ENCODE peak calls at places on chromosomes 16 and 17, in four cellular contexts. One of them, this sample, is unnamed.

GRCh38 chr16:46929378-46930332 is 43.8 kb downstream of the DNAJA2 start:
- DNase-seq in PC-3: peak
- DNase-seq in IMR-90: peak
- DNase-seq in A549: peak
- DNase-seq in this sample: peak

GRCh38 chr17:79651751-79652150 is 40.9 kb upstream of the RBFOX3 start:
- DNase-seq in PC-3: no peak
- DNase-seq in IMR-90: no peak
- DNase-seq in A549: no peak
- DNase-seq in this sample: no peak

GRCh38 chr17:31559647-31560501 is 168.4 kb downstream of the RAB11FIP4 start:
- DNase-seq in IMR-90: no peak
- DNase-seq in PC-3: no peak
- DNase-seq in A549: peak
- DNase-seq in this sample: no peak

GRCh38 chr17:50967795-50968194 is 101.6 kb upstream of the TOB1 start:
- DNase-seq in IMR-90: peak
- DNase-seq in PC-3: no peak
- DNase-seq in A549: no peak
- DNase-seq in this sample: no peak

GRCh38 chr17:50055426-50056216 is at the start of gene ITGA3:
- DNase-seq in PC-3: peak
- DNase-seq in IMR-90: peak
- DNase-seq in A549: peak
- DNase-seq in this sample: peak

GRCh38 chr17:21003007-21003621 is 39.7 kb downstream of the USP22 start:
- DNase-seq in PC-3: no peak
- DNase-seq in A549: no peak
- DNase-seq in IMR-90: no peak
- DNase-seq in this sample: no peak

GRCh38 chr16:89224665-89225064 is 7.2 kb downstream of the ZNF778 start:
- DNase-seq in PC-3: no peak
- DNase-seq in A549: no peak
- DNase-seq in IMR-90: no peak
- DNase-seq in this sample: no peak

GRCh38 chr17:79079421-79080200 is 5.0 kb downstream of the ENGASE start:
- DNase-seq in A549: no peak
- DNase-seq in PC-3: no peak
- DNase-seq in IMR-90: no peak
- DNase-seq in this sample: no peak

GRCh38 chr17:7916799-7917198 is 710 bp upstream of the RNF227 start:
- DNase-seq in A549: no peak
- DNase-seq in PC-3: no peak
- DNase-seq in IMR-90: peak
- DNase-seq in this sample: no peak

GRCh38 chr16:88613293-88613692 is 25.1 kb upstream of the IL17C start:
- DNase-seq in IMR-90: no peak
- DNase-seq in A549: no peak
- DNase-seq in PC-3: no peak
- DNase-seq in this sample: no peak

DNA sequence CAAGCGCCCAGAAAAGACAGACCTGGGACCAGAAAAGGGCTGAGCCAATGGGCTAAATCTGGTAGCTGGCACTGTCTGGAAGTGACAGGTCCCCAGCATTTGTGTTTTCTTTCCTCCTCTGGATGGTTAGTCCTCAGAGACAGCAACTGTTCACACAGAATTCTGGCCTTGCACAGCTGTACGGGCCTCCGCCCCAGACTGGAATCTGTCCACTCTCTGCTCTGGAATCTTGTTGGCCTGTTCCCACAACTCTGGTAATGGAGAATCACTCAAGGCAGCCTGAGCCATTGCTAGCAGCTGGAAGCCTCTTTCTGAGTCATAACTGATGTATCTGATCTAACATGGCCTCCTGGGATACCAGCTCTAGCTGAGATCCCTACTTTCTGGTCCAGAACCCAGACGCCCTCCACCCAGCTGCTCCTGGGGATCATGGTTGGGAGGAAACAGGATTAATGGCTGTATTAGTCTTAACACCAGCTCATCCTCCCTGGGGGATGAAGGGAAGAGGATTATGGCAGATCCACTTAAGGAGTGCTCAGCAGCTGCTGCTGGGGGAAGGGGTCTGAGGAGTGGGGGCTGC is 9.1 kb downstream of the ZNF668 start:
- DNase-seq in A549: peak
- DNase-seq in PC-3: peak
- DNase-seq in IMR-90: peak
- DNase-seq in this sample: no peak
- H3K4me2 ChIP-seq in A549: peak
- H3K4me2 ChIP-seq in PC-3: no peak
- H3K4me2 ChIP-seq in IMR-90: peak
- H3K4me2 ChIP-seq in this sample: no peak

GRCh38 chr17:53818271-53818670 is 4.5 kb upstream of the KIF2B start:
- DNase-seq in IMR-90: no peak
- DNase-seq in A549: no peak
- DNase-seq in PC-3: no peak
- DNase-seq in this sample: no peak
- H3K4me2 ChIP-seq in IMR-90: no peak
- H3K4me2 ChIP-seq in A549: no peak
- H3K4me2 ChIP-seq in PC-3: no peak
- H3K4me2 ChIP-seq in this sample: no peak

GRCh38 chr16:26070595-26071170 is 378.9 kb downstream of the HS3ST4 start:
- DNase-seq in PC-3: no peak
- DNase-seq in A549: no peak
- DNase-seq in IMR-90: no peak
- DNase-seq in this sample: no peak

DNA sequence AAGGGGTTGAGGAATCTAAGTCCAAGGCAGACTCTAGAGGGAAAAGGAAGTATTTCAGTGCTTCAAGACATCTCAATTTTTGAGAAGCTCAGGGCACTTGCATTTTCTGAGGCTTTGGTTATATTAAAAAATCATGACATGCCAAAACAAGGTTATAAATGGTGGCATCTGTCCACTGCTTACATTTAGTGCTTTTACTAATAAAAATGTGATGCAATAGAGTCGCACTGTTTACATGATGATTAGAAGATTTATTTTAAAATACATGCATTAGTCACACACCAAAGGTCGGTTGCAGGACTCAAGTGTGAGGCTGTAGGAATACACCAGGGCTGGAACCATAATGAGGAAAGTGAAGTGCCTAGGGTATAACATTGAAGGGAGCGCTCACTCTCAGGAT is 379.6 kb downstream of the HS3ST4 start:
- DNase-seq in IMR-90: no peak
- DNase-seq in A549: no peak
- DNase-seq in PC-3: no peak
- DNase-seq in this sample: no peak
- H3K4me2 ChIP-seq in IMR-90: no peak
- H3K4me2 ChIP-seq in A549: no peak
- H3K4me2 ChIP-seq in PC-3: no peak
- H3K4me2 ChIP-seq in this sample: no peak

GRCh38 chr16:65123846-65124513 is 2.1 kb upstream of the CDH11 start:
- DNase-seq in A549: no peak
- DNase-seq in PC-3: no peak
- DNase-seq in IMR-90: peak
- DNase-seq in this sample: no peak
- H3K4me2 ChIP-seq in A549: peak
- H3K4me2 ChIP-seq in PC-3: peak
- H3K4me2 ChIP-seq in IMR-90: peak
- H3K4me2 ChIP-seq in this sample: no peak

GRCh38 chr16:51119576-51120288 is 31.3 kb downstream of the SALL1 start:
- DNase-seq in A549: no peak
- DNase-seq in IMR-90: peak
- DNase-seq in PC-3: no peak
- DNase-seq in this sample: no peak
- H3K4me2 ChIP-seq in A549: no peak
- H3K4me2 ChIP-seq in IMR-90: no peak
- H3K4me2 ChIP-seq in PC-3: no peak
- H3K4me2 ChIP-seq in this sample: no peak

GRCh38 chr16:57026778-57027062 is 37.4 kb downstream of the NLRC5 start:
- DNase-seq in IMR-90: no peak
- DNase-seq in PC-3: no peak
- DNase-seq in A549: no peak
- DNase-seq in this sample: no peak
- H3K4me2 ChIP-seq in IMR-90: no peak
- H3K4me2 ChIP-seq in PC-3: no peak
- H3K4me2 ChIP-seq in A549: no peak
- H3K4me2 ChIP-seq in this sample: no peak

DNA sequence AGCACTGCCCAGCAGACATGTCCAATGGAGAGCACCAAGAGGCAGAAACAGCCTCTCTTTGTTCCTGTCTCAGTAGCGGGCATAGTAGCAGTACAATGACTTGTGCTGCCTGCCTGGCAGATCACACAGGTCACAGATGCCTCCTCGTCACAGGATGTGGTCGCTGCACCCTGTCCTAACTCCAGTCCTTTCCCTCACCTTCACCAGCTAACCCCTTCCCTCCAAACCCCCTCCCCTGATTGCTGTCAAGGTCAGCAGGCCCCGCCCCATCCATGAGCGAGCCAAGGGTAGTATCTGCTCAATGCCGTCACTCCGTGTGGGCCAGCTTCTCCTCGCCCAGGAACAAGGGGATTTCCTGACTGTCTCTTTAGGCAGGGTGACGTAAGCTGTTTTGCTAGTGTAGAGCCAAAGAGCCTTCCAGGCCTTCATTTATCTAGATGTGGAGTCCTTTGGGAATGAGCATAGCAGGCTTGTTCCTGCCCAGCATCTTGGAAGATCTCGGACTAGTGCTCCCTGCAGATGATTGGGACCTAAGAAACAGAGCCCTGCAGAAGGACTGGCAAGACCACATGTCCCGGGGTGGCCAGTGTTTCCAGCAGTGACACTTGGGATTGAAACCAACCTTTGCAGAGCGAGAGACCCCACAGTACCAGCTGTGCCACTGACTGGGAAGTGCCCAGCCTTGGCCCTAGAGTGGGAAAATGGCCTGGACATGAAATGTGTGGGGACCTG is 75.9 kb upstream of the TNRC6C start:
- DNase-seq in PC-3: no peak
- DNase-seq in IMR-90: peak
- DNase-seq in A549: peak
- DNase-seq in this sample: peak
- H3K4me2 ChIP-seq in PC-3: no peak
- H3K4me2 ChIP-seq in IMR-90: no peak
- H3K4me2 ChIP-seq in A549: no peak
- H3K4me2 ChIP-seq in this sample: peak

GRCh38 chr17:63295839-63296590 is 150.1 kb downstream of the CYB561 start:
- DNase-seq in A549: no peak
- DNase-seq in IMR-90: no peak
- DNase-seq in PC-3: no peak
- DNase-seq in this sample: no peak
- H3K4me2 ChIP-seq in A549: no peak
- H3K4me2 ChIP-seq in IMR-90: no peak
- H3K4me2 ChIP-seq in PC-3: no peak
- H3K4me2 ChIP-seq in this sample: no peak

DNA sequence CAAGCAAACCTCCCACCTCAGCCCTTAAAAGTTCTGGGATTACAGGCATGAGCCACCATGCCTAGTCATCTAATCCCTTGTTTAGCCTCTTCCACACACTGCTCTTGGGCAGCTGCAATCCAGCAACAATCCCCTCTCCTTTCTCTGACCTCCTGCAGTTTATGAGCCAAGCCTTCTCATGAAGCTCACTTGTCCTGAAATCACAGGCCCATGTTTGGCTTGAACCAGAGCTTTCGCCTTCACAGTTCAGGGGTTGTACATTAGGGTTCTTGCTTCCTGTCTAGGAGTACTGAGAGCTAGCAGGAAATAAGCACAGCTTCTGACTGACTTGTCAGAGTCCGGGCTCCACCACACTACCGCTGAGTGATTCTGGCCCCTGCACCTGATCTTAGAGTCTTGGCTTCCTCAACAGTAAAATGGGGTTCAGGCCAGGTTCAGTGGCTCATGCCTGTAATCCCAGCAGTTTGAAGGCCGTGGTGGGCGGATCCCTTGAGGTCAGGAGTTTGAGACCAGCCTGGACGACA is 16.3 kb downstream of the ERAL1 start:
- DNase-seq in PC-3: no peak
- DNase-seq in IMR-90: no peak
- DNase-seq in A549: no peak
- DNase-seq in this sample: no peak
- H3K4me2 ChIP-seq in PC-3: no peak
- H3K4me2 ChIP-seq in IMR-90: no peak
- H3K4me2 ChIP-seq in A549: no peak
- H3K4me2 ChIP-seq in this sample: no peak

GRCh38 chr16:10870808-10871156 is 6.2 kb upstream of the CIITA start:
- DNase-seq in PC-3: no peak
- DNase-seq in A549: no peak
- DNase-seq in IMR-90: no peak
- DNase-seq in this sample: no peak
- H3K4me2 ChIP-seq in PC-3: peak
- H3K4me2 ChIP-seq in A549: no peak
- H3K4me2 ChIP-seq in IMR-90: peak
- H3K4me2 ChIP-seq in this sample: peak